ENCODE peak calls at places on chromosomes 3 and 15, in five cellular contexts. Z is IMR-90, I is trophoblast cell, F is H1, H is mesenchymal stem cell. T is an unnamed sample.

GRCh38 chr3:127488141-127488672 is 102.3 kb downstream of the TPRA1 start:
- DNase-seq in Z (no peak), F (no peak), I (no peak), H (no peak), T (no peak)

GRCh38 chr15:79673416-79674123 is 223.2 kb downstream of the MTHFS start:
- DNase-seq in F (no peak), H (peak; percentile 18), I (no peak), Z (peak; percentile 58), T (no peak)

GRCh38 chr15:90342655-90343054 is 9.4 kb upstream of the ZNF774 start:
- DNase-seq in I (no peak), H (no peak), F (no peak), Z (no peak), T (no peak)

GRCh38 chr3:100032262-100032661 is 82.0 kb downstream of the FILIP1L start:
- DNase-seq in Z (peak; percentile 90), F (no peak), I (peak; percentile 54), H (peak; percentile 85), T (no peak)

GRCh38 chr3:168511428-168512014 is 415.8 kb upstream of the GOLIM4 start:
- DNase-seq in Z (peak; percentile 20), F (no peak), I (peak; percentile 10), H (peak; percentile 9), T (no peak)

GRCh38 chr3:58190882-58191281 is 19.9 kb downstream of the DNASE1L3 start:
- DNase-seq in Z (no peak), F (no peak), H (no peak), I (no peak), T (no peak)

GRCh38 chr3:134300520-134300919 is 49.9 kb upstream of the RYK start:
- DNase-seq in H (no peak), I (peak; percentile 20), F (no peak), Z (no peak), T (no peak)

GRCh38 chr3:128309026-128309425 is 155.7 kb downstream of the EEFSEC start:
- DNase-seq in I (no peak), H (no peak), F (no peak), Z (no peak), T (no peak)

GRCh38 chr3:45967724-45968123 is 24.5 kb downstream of the CXCR6 start:
- DNase-seq in H (no peak), F (no peak), Z (no peak), I (peak; percentile 17), T (no peak)

GRCh38 chr3:89584398-89584797 is 477.0 kb downstream of the EPHA3 start:
- DNase-seq in I (no peak), F (no peak), H (no peak), Z (peak; percentile 31), T (no peak)

GRCh38 chr3:159280326-159280725 is 478.5 kb downstream of the MFSD1 start:
- DNase-seq in I (no peak), H (no peak), Z (no peak), F (no peak), T (no peak)

GRCh38 chr15:68885070-68885469 is 45.3 kb upstream of the SPESP1 start:
- DNase-seq in I (peak; percentile 56), F (no peak), H (peak; percentile 5), Z (peak; percentile 25), T (no peak)

GRCh38 chr3:152811974-152812760 is 22.8 kb upstream of the P2RY1 start:
- DNase-seq in F (no peak), H (no peak), Z (no peak), I (no peak), T (no peak)

GRCh38 chr3:16994842-16995535 is 110.2 kb downstream of the PLCL2 start:
- DNase-seq in I (peak; percentile 25), Z (no peak), F (no peak), H (no peak), T (no peak)

GRCh38 chr3:129224984-129225393 is 24.4 kb upstream of the COPG1 start:
- DNase-seq in F (no peak), H (peak; percentile 76), Z (peak; percentile 69), I (peak; percentile 58), T (no peak)

GRCh38 chr3:190533511-190534282 is 19.8 kb downstream of the IL1RAP start:
- DNase-seq in H (peak; percentile 89), I (peak; percentile 88), Z (peak; percentile 93), F (no peak), T (no peak)

DNA sequence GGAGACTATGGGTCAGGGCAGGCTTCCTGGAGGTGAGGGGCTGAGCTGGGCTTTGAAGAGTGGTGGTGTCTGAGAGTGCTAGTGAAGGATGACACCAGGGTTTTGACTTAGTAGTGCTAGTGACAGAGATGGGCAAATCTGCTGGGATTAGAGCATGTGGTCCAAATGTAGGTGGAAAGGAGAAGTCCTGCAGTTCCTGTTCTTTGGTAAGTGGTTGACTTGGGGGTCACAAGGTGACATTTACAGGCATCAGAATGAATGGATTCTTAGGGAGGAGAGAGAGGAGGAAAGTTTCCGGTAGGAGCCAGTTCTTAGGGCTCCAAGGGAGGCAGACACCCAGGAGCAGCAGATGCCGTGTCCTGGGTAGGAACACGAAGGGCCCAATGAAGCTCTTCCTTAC is 790 bp upstream of the DOCK3 start:
- DNase-seq in I (no peak), H (no peak), Z (no peak), F (no peak), T (no peak)
- H3K4me3 ChIP-seq in I (no peak overlapping the region), H (no peak overlapping the region), Z (no peak overlapping the region), F (peak overlapping the region; percentile 81), T (peak overlapping the region; percentile 99)

DNA sequence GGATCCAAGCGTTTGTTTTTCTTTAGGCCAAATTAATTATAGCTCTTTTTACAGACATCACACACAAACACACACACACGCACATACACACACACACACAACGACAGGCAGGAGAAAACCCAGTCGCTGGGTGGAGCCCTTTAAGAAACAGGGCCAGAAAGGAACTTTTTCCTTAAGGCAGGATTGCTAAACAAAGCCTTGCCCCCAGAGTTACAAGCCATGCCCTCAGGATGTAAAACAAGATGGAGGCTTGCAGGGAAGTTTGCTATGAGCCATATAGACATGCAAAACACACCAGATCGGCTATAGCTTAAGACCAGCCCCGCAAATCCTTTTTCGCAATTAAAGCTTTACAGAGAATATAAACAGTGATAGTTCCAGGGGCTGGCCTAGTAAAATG is 16.3 kb upstream of the IQCF2 start:
- DNase-seq in H (no peak), I (no peak), Z (no peak), F (peak; percentile 34), T (no peak)
- H2AFZ ChIP-seq in H (no peak overlapping the region), I (peak overlapping the region; percentile 83), Z (no peak overlapping the region), F (peak overlapping the region; percentile 90), T (peak overlapping the region; percentile 67)

GRCh38 chr15:61057376-61057775 is 171.7 kb downstream of the RORA start:
- DNase-seq in I (no peak), H (no peak), Z (no peak), F (no peak), T (no peak)
- H3K18ac ChIP-seq in I (no peak overlapping the region), H (no peak overlapping the region), Z (no peak overlapping the region), F (no peak overlapping the region), T (no peak overlapping the region)

GRCh38 chr15:63122002-63122893 is 587 bp downstream of the LACTB start:
- DNase-seq in F (peak; percentile 21), H (peak; percentile 79), Z (peak; percentile 75), I (peak; percentile 77), T (peak; percentile 73)
- H3K4me3 ChIP-seq in F (peak overlapping the region; percentile 97), H (peak overlapping the region; percentile 96), Z (peak overlapping the region; percentile 85), I (peak overlapping the region; percentile 91), T (peak overlapping the region; percentile 85)

GRCh38 chr3:119690043-119690656 is 12.7 kb upstream of the CFAP91 start:
- DNase-seq in H (peak; percentile 48), Z (peak; percentile 49), I (peak; percentile 62), F (no peak), T (no peak)
- H2AFZ ChIP-seq in H (no peak overlapping the region), Z (no peak overlapping the region), I (no peak overlapping the region), F (no peak overlapping the region), T (no peak overlapping the region)

DNA sequence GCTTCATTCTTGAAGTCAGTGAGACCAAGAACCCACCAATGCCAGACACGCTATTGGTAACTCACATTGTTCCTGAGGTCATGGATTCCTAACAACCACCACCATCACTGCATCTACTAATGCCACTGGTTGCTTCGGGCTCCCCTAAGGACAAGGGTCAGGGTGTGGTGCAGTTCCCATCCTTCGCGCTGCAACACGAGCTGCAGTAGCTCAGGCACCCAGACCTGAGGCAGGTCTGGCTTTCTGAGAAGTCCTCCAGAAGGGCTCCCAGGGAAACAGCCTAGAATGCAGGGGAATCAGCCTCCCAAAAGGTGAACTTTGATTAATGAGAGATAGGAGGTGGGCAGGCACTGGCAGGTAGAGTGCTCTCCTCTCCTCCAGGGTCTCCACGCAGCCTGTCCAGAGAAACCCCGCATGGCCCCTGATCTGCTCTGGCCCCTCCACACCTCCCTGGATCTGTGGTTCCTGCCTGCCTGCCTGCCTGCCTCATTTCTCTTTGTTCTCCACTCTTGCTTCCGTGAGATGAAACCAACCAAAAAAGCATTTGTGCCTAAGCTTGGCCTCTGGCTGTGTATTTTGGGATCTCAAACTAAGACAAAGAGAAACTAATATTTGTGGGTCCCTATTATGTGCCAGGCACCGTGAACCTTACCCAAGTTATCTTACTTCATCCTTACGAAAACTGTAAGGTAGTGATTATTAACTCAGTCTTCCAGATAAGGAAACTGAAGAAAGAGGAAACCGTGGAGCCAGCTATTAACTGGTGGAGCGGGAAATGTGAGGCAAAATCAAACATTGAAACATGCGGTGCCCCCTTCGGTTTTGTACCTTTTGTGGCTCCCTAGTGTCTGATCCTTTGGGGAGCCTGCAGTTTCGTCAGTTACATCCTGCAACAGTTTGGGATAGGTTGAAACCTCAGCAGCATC is 43.9 kb upstream of the USP3 start:
- DNase-seq in F (no peak), Z (no peak), I (no peak), H (no peak), T (no peak)
- H3K18ac ChIP-seq in F (no peak overlapping the region), Z (no peak overlapping the region), I (no peak overlapping the region), H (no peak overlapping the region), T (peak overlapping the region; percentile 67)

DNA sequence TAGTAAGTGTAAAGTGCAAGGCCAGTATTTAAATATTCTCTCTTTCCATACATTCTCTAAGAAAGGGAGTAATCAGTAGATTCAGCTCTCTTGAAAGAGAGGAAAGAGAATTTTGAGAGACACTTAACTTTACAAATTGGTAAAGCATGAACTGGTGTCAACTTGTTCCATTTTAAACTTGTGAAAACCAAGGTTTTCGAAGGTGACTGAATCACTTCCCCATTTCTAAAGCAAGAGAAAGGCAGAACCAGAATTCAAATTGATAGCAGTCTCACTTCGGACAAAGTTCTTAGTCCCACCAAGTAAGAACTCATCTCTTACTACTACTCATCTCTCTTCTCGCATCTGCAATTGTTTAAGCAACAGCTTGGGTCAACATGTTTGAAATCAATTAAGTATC is 22.4 kb downstream of the TJP1 start:
- DNase-seq in F (no peak), H (no peak), Z (no peak), I (no peak), T (no peak)
- H3K4me3 ChIP-seq in F (no peak overlapping the region), H (no peak overlapping the region), Z (no peak overlapping the region), I (no peak overlapping the region), T (no peak overlapping the region)

GRCh38 chr3:172219750-172220149 is 180.4 kb downstream of the FNDC3B start:
- DNase-seq in Z (no peak), H (no peak), F (no peak), I (no peak), T (no peak)
- H2AFZ ChIP-seq in Z (no peak overlapping the region), H (no peak overlapping the region), F (no peak overlapping the region), I (no peak overlapping the region), T (no peak overlapping the region)

GRCh38 chr15:52020253-52021085 is 1.4 kb downstream of the MAPK6 start:
- DNase-seq in F (no peak), I (peak; percentile 9), H (peak; percentile 54), Z (peak; percentile 34), T (no peak)
- H3K18ac ChIP-seq in F (peak overlapping the region; percentile 79), I (no peak overlapping the region), H (peak overlapping the region; percentile 99), Z (peak overlapping the region; percentile 96), T (no peak overlapping the region)

DNA sequence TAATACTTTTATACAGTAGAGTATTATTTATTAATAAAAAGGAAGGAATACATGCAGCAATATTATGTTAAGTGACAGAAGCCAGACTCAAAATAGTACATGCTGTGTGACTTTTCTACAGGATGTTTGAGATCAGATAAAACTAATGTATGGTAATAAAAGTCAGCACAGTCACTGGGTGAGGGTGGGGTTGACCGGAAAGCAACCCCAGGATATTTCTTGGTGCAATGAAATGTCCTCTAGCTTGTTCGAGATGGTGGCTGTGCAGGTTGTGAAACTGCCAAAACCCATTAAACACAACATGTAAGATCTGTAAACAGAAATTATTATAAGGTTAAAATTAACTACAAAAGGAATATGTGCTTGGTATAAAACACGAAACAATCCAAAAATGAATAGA is 20.8 kb upstream of the ALDH1L1 start:
- DNase-seq in Z (no peak), H (peak; percentile 18), I (no peak), F (no peak), T (no peak)
- H3K4me3 ChIP-seq in Z (no peak overlapping the region), H (no peak overlapping the region), I (no peak overlapping the region), F (no peak overlapping the region), T (no peak overlapping the region)